ENCODE peak calls at places on chromosomes 11 and 22, in nine cellular contexts. B, Z, A, P, L, O, G, X and E are unnamed samples.

GRCh38 chr22:37630839-37631435 is 8.5 kb upstream of the SH3BP1 start:
- DNase-seq in Z (no peak), G (no peak), L (no peak), P (no peak), B (peak; percentile 59), X (no peak), O (no peak), A (peak; percentile 80), E (peak; percentile 88)

GRCh38 chr11:10356161-10356560 is 51.3 kb downstream of the ADM start:
- DNase-seq in A (no peak), Z (no peak), O (no peak), G (no peak), L (no peak), P (no peak), X (no peak), B (no peak), E (no peak)

GRCh38 chr22:41562461-41562860 is 1.7 kb downstream of the CSDC2 start:
- DNase-seq in A (no peak), P (no peak), X (no peak), L (no peak), B (no peak), Z (no peak), O (no peak), G (no peak), E (no peak)

GRCh38 chr11:17805873-17806272 is 71.3 kb downstream of the KCNC1 start:
- DNase-seq in P (no peak), B (no peak), A (no peak), X (no peak), L (no peak), Z (no peak), G (no peak), O (no peak), E (no peak)

GRCh38 chr11:95337175-95337957 is 106.4 kb upstream of the SESN3 start:
- DNase-seq in P (peak; percentile 56), B (no peak), X (no peak), O (no peak), L (peak; percentile 37), Z (no peak), A (peak; percentile 50), G (no peak), E (peak; percentile 43)

GRCh38 chr11:67456068-67456705 is 1.0 kb downstream of the CABP4 start:
- DNase-seq in P (no peak), A (no peak), O (no peak), B (no peak), G (no peak), X (no peak), L (no peak), Z (no peak), E (no peak)

GRCh38 chr22:49185312-49185969 is 642.2 kb downstream of the BRD1 start:
- DNase-seq in B (peak; percentile 37), O (no peak), L (no peak), X (no peak), P (no peak), Z (no peak), A (no peak), G (no peak), E (no peak)

GRCh38 chr22:23565288-23565941 is 14.7 kb downstream of the IGLL1 start:
- DNase-seq in O (no peak), X (no peak), Z (peak; percentile 67), P (no peak), A (peak; percentile 89), B (no peak), L (no peak), G (peak; percentile 56), E (no peak)

GRCh38 chr22:24305260-24305692 is 34.6 kb downstream of the SPECC1L start:
- DNase-seq in X (no peak), O (no peak), A (no peak), G (no peak), L (no peak), P (no peak), Z (no peak), B (no peak), E (no peak)